ENCODE peak calls at places on chromosomes 4 and X, in nine cellular contexts. One of them, this sample, is unnamed.

GRCh38 chr4:56937262-56937661 is 29.6 kb downstream of the REST start:
- DNase-seq in upper lobe of left lung: no peak
- DNase-seq in body of pancreas: no peak
- DNase-seq in Peyer's patch: no peak
- DNase-seq in A549: no peak
- DNase-seq in GM12892: no peak
- DNase-seq in prostate gland: no peak
- DNase-seq in uterus: no peak
- DNase-seq in HCT116: peak
- DNase-seq in this sample: peak

GRCh38 chrX:135985974-135986312 is 708 bp downstream of the SLC9A6 start:
- DNase-seq in prostate gland: no peak
- DNase-seq in GM12892: no peak
- DNase-seq in A549: no peak
- DNase-seq in uterus: no peak
- DNase-seq in Peyer's patch: no peak
- DNase-seq in upper lobe of left lung: no peak
- DNase-seq in body of pancreas: no peak
- DNase-seq in HCT116: no peak
- DNase-seq in this sample: no peak

GRCh38 chr4:101597204-101597603 is 193.3 kb upstream of the BANK1 start:
- DNase-seq in GM12892: no peak
- DNase-seq in HCT116: no peak
- DNase-seq in uterus: no peak
- DNase-seq in A549: no peak
- DNase-seq in upper lobe of left lung: no peak
- DNase-seq in body of pancreas: no peak
- DNase-seq in prostate gland: no peak
- DNase-seq in Peyer's patch: no peak
- DNase-seq in this sample: no peak

GRCh38 chr4:101806914-101807313 is 16.4 kb downstream of the BANK1 start:
- DNase-seq in HCT116: no peak
- DNase-seq in upper lobe of left lung: no peak
- DNase-seq in prostate gland: no peak
- DNase-seq in uterus: no peak
- DNase-seq in A549: no peak
- DNase-seq in Peyer's patch: peak
- DNase-seq in GM12892: no peak
- DNase-seq in body of pancreas: no peak
- DNase-seq in this sample: no peak

GRCh38 chr4:11252149-11252548 is 176.5 kb downstream of the HS3ST1 start:
- DNase-seq in body of pancreas: no peak
- DNase-seq in A549: no peak
- DNase-seq in HCT116: no peak
- DNase-seq in uterus: no peak
- DNase-seq in Peyer's patch: no peak
- DNase-seq in GM12892: no peak
- DNase-seq in prostate gland: no peak
- DNase-seq in upper lobe of left lung: no peak
- DNase-seq in this sample: no peak

GRCh38 chr4:153114771-153115321 is 89.4 kb upstream of the TRIM2 start:
- DNase-seq in body of pancreas: no peak
- DNase-seq in GM12892: no peak
- DNase-seq in upper lobe of left lung: no peak
- DNase-seq in uterus: no peak
- DNase-seq in prostate gland: no peak
- DNase-seq in A549: no peak
- DNase-seq in HCT116: peak
- DNase-seq in Peyer's patch: no peak
- DNase-seq in this sample: peak

GRCh38 chrX:70878925-70879324 is 29.6 kb downstream of the TEX11 start:
- DNase-seq in HCT116: no peak
- DNase-seq in prostate gland: no peak
- DNase-seq in upper lobe of left lung: no peak
- DNase-seq in body of pancreas: no peak
- DNase-seq in GM12892: no peak
- DNase-seq in uterus: no peak
- DNase-seq in A549: no peak
- DNase-seq in Peyer's patch: no peak
- DNase-seq in this sample: no peak

GRCh38 chr4:158243071-158243470 is 32.8 kb downstream of the TMEM144 start:
- DNase-seq in Peyer's patch: no peak
- DNase-seq in upper lobe of left lung: no peak
- DNase-seq in uterus: no peak
- DNase-seq in A549: no peak
- DNase-seq in body of pancreas: no peak
- DNase-seq in GM12892: no peak
- DNase-seq in HCT116: no peak
- DNase-seq in prostate gland: no peak
- DNase-seq in this sample: no peak

GRCh38 chr4:38050560-38051350 is 90.6 kb downstream of the PTTG2 start:
- DNase-seq in prostate gland: no peak
- DNase-seq in upper lobe of left lung: no peak
- DNase-seq in A549: no peak
- DNase-seq in GM12892: no peak
- DNase-seq in uterus: no peak
- DNase-seq in body of pancreas: no peak
- DNase-seq in Peyer's patch: no peak
- DNase-seq in HCT116: no peak
- DNase-seq in this sample: no peak

GRCh38 chrX:11064276-11064675 is 46.9 kb upstream of the HCCS start:
- DNase-seq in upper lobe of left lung: no peak
- DNase-seq in prostate gland: no peak
- DNase-seq in A549: no peak
- DNase-seq in Peyer's patch: no peak
- DNase-seq in GM12892: no peak
- DNase-seq in uterus: no peak
- DNase-seq in body of pancreas: no peak
- DNase-seq in HCT116: no peak
- DNase-seq in this sample: no peak

GRCh38 chr4:6087669-6088068 is 69.4 kb upstream of the C4orf50 start:
- DNase-seq in HCT116: peak
- DNase-seq in prostate gland: peak
- DNase-seq in A549: peak
- DNase-seq in upper lobe of left lung: no peak
- DNase-seq in body of pancreas: peak
- DNase-seq in Peyer's patch: no peak
- DNase-seq in uterus: no peak
- DNase-seq in GM12892: no peak
- DNase-seq in this sample: peak

GRCh38 chrX:46561931-46562721 is 11.4 kb upstream of the CHST7 start:
- DNase-seq in body of pancreas: peak
- DNase-seq in GM12892: no peak
- DNase-seq in A549: no peak
- DNase-seq in upper lobe of left lung: peak
- DNase-seq in HCT116: no peak
- DNase-seq in uterus: no peak
- DNase-seq in prostate gland: peak
- DNase-seq in Peyer's patch: peak
- DNase-seq in this sample: no peak

GRCh38 chr4:19329077-19329476 is 922.6 kb upstream of the SLIT2 start:
- DNase-seq in prostate gland: no peak
- DNase-seq in Peyer's patch: no peak
- DNase-seq in GM12892: no peak
- DNase-seq in HCT116: no peak
- DNase-seq in A549: no peak
- DNase-seq in upper lobe of left lung: no peak
- DNase-seq in uterus: no peak
- DNase-seq in body of pancreas: no peak
- DNase-seq in this sample: no peak

GRCh38 chrX:13747836-13748235 is 13.3 kb downstream of the OFD1 start:
- DNase-seq in upper lobe of left lung: no peak
- DNase-seq in body of pancreas: peak
- DNase-seq in A549: peak
- DNase-seq in prostate gland: peak
- DNase-seq in HCT116: peak
- DNase-seq in GM12892: no peak
- DNase-seq in uterus: no peak
- DNase-seq in Peyer's patch: peak
- DNase-seq in this sample: no peak

GRCh38 chr4:94889961-94890360 is 132.2 kb downstream of the BMPR1B start:
- DNase-seq in prostate gland: no peak
- DNase-seq in GM12892: no peak
- DNase-seq in body of pancreas: no peak
- DNase-seq in A549: no peak
- DNase-seq in HCT116: no peak
- DNase-seq in uterus: no peak
- DNase-seq in upper lobe of left lung: no peak
- DNase-seq in Peyer's patch: no peak
- DNase-seq in this sample: no peak

GRCh38 chr4:8010618-8011017 is 71.0 kb upstream of the AFAP1 start:
- DNase-seq in HCT116: no peak
- DNase-seq in A549: no peak
- DNase-seq in Peyer's patch: no peak
- DNase-seq in uterus: no peak
- DNase-seq in prostate gland: no peak
- DNase-seq in GM12892: no peak
- DNase-seq in upper lobe of left lung: peak
- DNase-seq in body of pancreas: peak
- DNase-seq in this sample: no peak

GRCh38 chrX:5971300-5971699 is 257.4 kb downstream of the NLGN4X start:
- DNase-seq in upper lobe of left lung: no peak
- DNase-seq in Peyer's patch: no peak
- DNase-seq in HCT116: no peak
- DNase-seq in GM12892: no peak
- DNase-seq in uterus: no peak
- DNase-seq in prostate gland: no peak
- DNase-seq in A549: no peak
- DNase-seq in body of pancreas: no peak
- DNase-seq in this sample: no peak

GRCh38 chr4:31234494-31234893 is 514.3 kb downstream of the PCDH7 start:
- DNase-seq in HCT116: peak
- DNase-seq in A549: no peak
- DNase-seq in upper lobe of left lung: no peak
- DNase-seq in prostate gland: no peak
- DNase-seq in Peyer's patch: no peak
- DNase-seq in body of pancreas: no peak
- DNase-seq in GM12892: no peak
- DNase-seq in uterus: no peak
- DNase-seq in this sample: no peak

GRCh38 chr4:182730791-182731190 is 186.4 kb downstream of the DCTD start:
- DNase-seq in GM12892: no peak
- DNase-seq in prostate gland: no peak
- DNase-seq in uterus: no peak
- DNase-seq in HCT116: no peak
- DNase-seq in body of pancreas: no peak
- DNase-seq in Peyer's patch: no peak
- DNase-seq in upper lobe of left lung: no peak
- DNase-seq in A549: no peak
- DNase-seq in this sample: no peak

GRCh38 chrX:17964871-17965270 is 103.8 kb upstream of the RAI2 start:
- DNase-seq in upper lobe of left lung: no peak
- DNase-seq in Peyer's patch: no peak
- DNase-seq in prostate gland: no peak
- DNase-seq in HCT116: no peak
- DNase-seq in uterus: no peak
- DNase-seq in GM12892: no peak
- DNase-seq in body of pancreas: no peak
- DNase-seq in A549: no peak
- DNase-seq in this sample: no peak

GRCh38 chr4:76585270-76585669 is 150.2 kb downstream of the SHROOM3 start:
- DNase-seq in prostate gland: no peak
- DNase-seq in A549: no peak
- DNase-seq in GM12892: no peak
- DNase-seq in body of pancreas: no peak
- DNase-seq in uterus: no peak
- DNase-seq in upper lobe of left lung: no peak
- DNase-seq in Peyer's patch: no peak
- DNase-seq in HCT116: no peak
- DNase-seq in this sample: no peak

GRCh38 chrX:11786862-11787261 is 28.8 kb downstream of the MSL3 start:
- DNase-seq in GM12892: no peak
- DNase-seq in HCT116: no peak
- DNase-seq in body of pancreas: no peak
- DNase-seq in Peyer's patch: no peak
- DNase-seq in A549: no peak
- DNase-seq in uterus: no peak
- DNase-seq in prostate gland: no peak
- DNase-seq in upper lobe of left lung: no peak
- DNase-seq in this sample: no peak

GRCh38 chr4:99120501-99120900 is 23.6 kb downstream of the ADH4 start:
- DNase-seq in Peyer's patch: no peak
- DNase-seq in prostate gland: no peak
- DNase-seq in uterus: no peak
- DNase-seq in body of pancreas: no peak
- DNase-seq in upper lobe of left lung: no peak
- DNase-seq in HCT116: no peak
- DNase-seq in A549: no peak
- DNase-seq in GM12892: no peak
- DNase-seq in this sample: no peak

GRCh38 chr4:88378691-88379559 is at the start of gene HERC6:
- DNase-seq in prostate gland: peak
- DNase-seq in GM12892: peak
- DNase-seq in uterus: peak
- DNase-seq in HCT116: peak
- DNase-seq in A549: peak
- DNase-seq in body of pancreas: peak
- DNase-seq in upper lobe of left lung: peak
- DNase-seq in Peyer's patch: peak
- DNase-seq in this sample: peak
- TF ChIP-seq POLR2A in prostate gland: peak
- TF ChIP-seq POLR2A in GM12892: peak
- TF ChIP-seq POLR2A in uterus: peak
- TF ChIP-seq POLR2A in HCT116: no peak
- TF ChIP-seq POLR2A in A549: peak
- TF ChIP-seq POLR2A in body of pancreas: peak
- TF ChIP-seq POLR2A in upper lobe of left lung: no peak
- TF ChIP-seq POLR2A in Peyer's patch: peak
- TF ChIP-seq POLR2A in this sample: peak

GRCh38 chrX:437636-438390 is 51.1 kb upstream of the PPP2R3B start:
- DNase-seq in Peyer's patch: peak
- DNase-seq in prostate gland: no peak
- DNase-seq in HCT116: no peak
- DNase-seq in body of pancreas: no peak
- DNase-seq in A549: no peak
- DNase-seq in uterus: no peak
- DNase-seq in GM12892: no peak
- DNase-seq in upper lobe of left lung: no peak
- DNase-seq in this sample: no peak
- TF ChIP-seq POLR2A in Peyer's patch: no peak
- TF ChIP-seq POLR2A in prostate gland: no peak
- TF ChIP-seq POLR2A in HCT116: no peak
- TF ChIP-seq POLR2A in body of pancreas: no peak
- TF ChIP-seq POLR2A in A549: no peak
- TF ChIP-seq POLR2A in uterus: no peak
- TF ChIP-seq POLR2A in GM12892: no peak
- TF ChIP-seq POLR2A in upper lobe of left lung: no peak
- TF ChIP-seq POLR2A in this sample: no peak

GRCh38 chr4:40749717-40750460 is at the start of gene NSUN7:
- DNase-seq in upper lobe of left lung: peak
- DNase-seq in Peyer's patch: peak
- DNase-seq in prostate gland: peak
- DNase-seq in A549: peak
- DNase-seq in body of pancreas: peak
- DNase-seq in uterus: peak
- DNase-seq in HCT116: no peak
- DNase-seq in GM12892: peak
- DNase-seq in this sample: no peak
- TF ChIP-seq POLR2A in upper lobe of left lung: no peak
- TF ChIP-seq POLR2A in Peyer's patch: peak
- TF ChIP-seq POLR2A in prostate gland: peak
- TF ChIP-seq POLR2A in A549: no peak
- TF ChIP-seq POLR2A in body of pancreas: peak
- TF ChIP-seq POLR2A in uterus: peak
- TF ChIP-seq POLR2A in HCT116: no peak
- TF ChIP-seq POLR2A in GM12892: no peak
- TF ChIP-seq POLR2A in this sample: no peak

GRCh38 chr4:138946306-138946705 is 69.3 kb upstream of the NOCT start:
- DNase-seq in prostate gland: no peak
- DNase-seq in HCT116: no peak
- DNase-seq in GM12892: no peak
- DNase-seq in uterus: no peak
- DNase-seq in A549: no peak
- DNase-seq in upper lobe of left lung: no peak
- DNase-seq in Peyer's patch: no peak
- DNase-seq in body of pancreas: no peak
- DNase-seq in this sample: no peak
- TF ChIP-seq POLR2A in prostate gland: no peak
- TF ChIP-seq POLR2A in HCT116: no peak
- TF ChIP-seq POLR2A in GM12892: no peak
- TF ChIP-seq POLR2A in uterus: no peak
- TF ChIP-seq POLR2A in A549: no peak
- TF ChIP-seq POLR2A in upper lobe of left lung: no peak
- TF ChIP-seq POLR2A in Peyer's patch: no peak
- TF ChIP-seq POLR2A in body of pancreas: no peak
- TF ChIP-seq POLR2A in this sample: no peak

This sample was measured in H54.